ENCODE peak calls at places on chromosomes 11 and 22, in four cellular contexts. X is fibroblast of pulmonary artery, O is fibroblast of mammary gland, Z is HFF-Myc. Y is an unnamed sample.

GRCh38 chr22:49324527-49325491 is 502.9 kb downstream of the BRD1 start:
- DNase-seq in X (no peak), O (no peak), Z (no peak), Y (peak; percentile 47)

GRCh38 chr11:121968638-121969037 is 147.4 kb downstream of the BLID start:
- DNase-seq in X (no peak), O (no peak), Z (no peak), Y (no peak)

GRCh38 chr22:25702571-25703167 is 39.3 kb upstream of the MYO18B start:
- DNase-seq in X (no peak), O (no peak), Z (no peak), Y (no peak)

GRCh38 chr22:35072939-35073338 is 7.0 kb downstream of the ISX start:
- DNase-seq in X (peak; percentile 1), O (peak; percentile 2), Z (no peak), Y (no peak)

GRCh38 chr11:28086569-28086968 is 21.4 kb downstream of the KIF18A start:
- DNase-seq in X (peak; percentile 39), O (peak; percentile 81), Z (no peak), Y (no peak)

GRCh38 chr11:114098927-114099326 is 39.4 kb downstream of the ZBTB16 start:
- DNase-seq in X (no peak), O (peak; percentile 37), Z (no peak), Y (no peak)

GRCh38 chr11:33290319-33290718 is 33.1 kb downstream of the HIPK3 start:
- DNase-seq in X (no peak), O (no peak), Z (no peak), Y (no peak)

GRCh38 chr11:21263026-21263425 is 593.6 kb downstream of the NELL1 start:
- DNase-seq in X (no peak), O (no peak), Z (no peak), Y (no peak)

GRCh38 chr11:64447717-64448598 is 89.0 kb downstream of the RPS6KA4 start:
- DNase-seq in X (peak; percentile 7), O (no peak), Z (no peak), Y (no peak)

GRCh38 chr11:119537641-119538253 is 114.8 kb upstream of the THY1 start:
- DNase-seq in X (no peak), O (no peak), Z (no peak), Y (no peak)

GRCh38 chr11:119509969-119510401 is 87.0 kb upstream of the THY1 start:
- DNase-seq in X (peak; percentile 83), O (peak; percentile 97), Z (peak; percentile 87), Y (no peak)

GRCh38 chr11:107741044-107741823 is 29.4 kb upstream of the SLN start:
- DNase-seq in X (peak; percentile 57), O (peak; percentile 42), Z (peak; percentile 19), Y (no peak)

GRCh38 chr11:70661763-70662501 is 263.6 kb downstream of the CTTN start:
- DNase-seq in X (no peak), O (peak; percentile 33), Z (no peak), Y (no peak)

GRCh38 chr22:32557424-32557823 is 82.8 kb downstream of the FBXO7 start:
- DNase-seq in X (no peak), O (peak; percentile 20), Z (no peak), Y (no peak)

GRCh38 chr11:118628432-118628831 is 21.0 kb downstream of the PHLDB1 start:
- DNase-seq in X (no peak), O (no peak), Z (no peak), Y (no peak)

GRCh38 chr11:134607963-134608750 is 196.1 kb upstream of the B3GAT1 start:
- DNase-seq in X (no peak), O (no peak), Z (no peak), Y (no peak)

GRCh38 chr11:20563871-20564270 is 35.5 kb upstream of the SLC6A5 start:
- DNase-seq in X (no peak), O (no peak), Z (no peak), Y (no peak)

GRCh38 chr22:43706558-43707328 is 105.4 kb downstream of the EFCAB6 start:
- DNase-seq in X (no peak), O (no peak), Z (no peak), Y (no peak)

GRCh38 chr11:118947999-118948398 is 8.1 kb upstream of the UPK2 start:
- DNase-seq in X (no peak), O (no peak), Z (no peak), Y (no peak)

GRCh38 chr11:124622531-124623451 is at the start of gene TBRG1:
- DNase-seq in X (peak; percentile 91), O (peak; percentile 89), Z (peak; percentile 56), Y (peak; percentile 95)

GRCh38 chr11:30775123-30775522 is 189.0 kb upstream of the MPPED2 start:
- DNase-seq in X (no peak), O (no peak), Z (no peak), Y (no peak)

GRCh38 chr11:134656861-134657540 is 245.0 kb upstream of the B3GAT1 start:
- DNase-seq in X (no peak), O (no peak), Z (no peak), Y (no peak)

GRCh38 chr11:33490842-33491370 is 209.7 kb downstream of the C11orf91 start:
- DNase-seq in X (no peak), O (no peak), Z (no peak), Y (no peak)

GRCh38 chr11:43021466-43021865 is 290.3 kb upstream of the API5 start:
- DNase-seq in X (no peak), O (no peak), Z (no peak), Y (no peak)
- TF ChIP-seq CTCF in X (no peak), O (no peak), Z (no peak), Y (no peak)

GRCh38 chr22:47294222-47294532 is 531.7 kb downstream of the TBC1D22A start:
- DNase-seq in X (peak; percentile 56), O (peak; percentile 89), Z (no peak), Y (peak; percentile 46)
- H3K4me3 ChIP-seq in X (no peak overlapping the region), O (no peak overlapping the region), Z (no peak overlapping the region), Y (no peak overlapping the region)

GRCh38 chr11:36155770-36156485 is 133.3 kb downstream of the COMMD9 start:
- DNase-seq in X (no peak), O (peak; percentile 75), Z (no peak), Y (no peak)
- TF ChIP-seq CTCF in X (no peak), O (peak; percentile 12), Z (no peak), Y (no peak)

GRCh38 chr11:1856306-1857005 is 3.6 kb downstream of the LSP1 start:
- DNase-seq in X (no peak), O (no peak), Z (no peak), Y (no peak)

GRCh38 chr11:1853376-1854131 is 670 bp downstream of the LSP1 start:
- DNase-seq in X (no peak), O (no peak), Z (no peak), Y (peak; percentile 43)

GRCh38 chr11:1855886-1856265 is 3.0 kb downstream of the LSP1 start:
- DNase-seq in X (no peak), O (no peak), Z (no peak), Y (no peak)

GRCh38 chr11:1854132-1854948 is 1.5 kb downstream of the LSP1 start:
- DNase-seq in X (no peak), O (no peak), Z (no peak), Y (peak; percentile 61)

DNA sequence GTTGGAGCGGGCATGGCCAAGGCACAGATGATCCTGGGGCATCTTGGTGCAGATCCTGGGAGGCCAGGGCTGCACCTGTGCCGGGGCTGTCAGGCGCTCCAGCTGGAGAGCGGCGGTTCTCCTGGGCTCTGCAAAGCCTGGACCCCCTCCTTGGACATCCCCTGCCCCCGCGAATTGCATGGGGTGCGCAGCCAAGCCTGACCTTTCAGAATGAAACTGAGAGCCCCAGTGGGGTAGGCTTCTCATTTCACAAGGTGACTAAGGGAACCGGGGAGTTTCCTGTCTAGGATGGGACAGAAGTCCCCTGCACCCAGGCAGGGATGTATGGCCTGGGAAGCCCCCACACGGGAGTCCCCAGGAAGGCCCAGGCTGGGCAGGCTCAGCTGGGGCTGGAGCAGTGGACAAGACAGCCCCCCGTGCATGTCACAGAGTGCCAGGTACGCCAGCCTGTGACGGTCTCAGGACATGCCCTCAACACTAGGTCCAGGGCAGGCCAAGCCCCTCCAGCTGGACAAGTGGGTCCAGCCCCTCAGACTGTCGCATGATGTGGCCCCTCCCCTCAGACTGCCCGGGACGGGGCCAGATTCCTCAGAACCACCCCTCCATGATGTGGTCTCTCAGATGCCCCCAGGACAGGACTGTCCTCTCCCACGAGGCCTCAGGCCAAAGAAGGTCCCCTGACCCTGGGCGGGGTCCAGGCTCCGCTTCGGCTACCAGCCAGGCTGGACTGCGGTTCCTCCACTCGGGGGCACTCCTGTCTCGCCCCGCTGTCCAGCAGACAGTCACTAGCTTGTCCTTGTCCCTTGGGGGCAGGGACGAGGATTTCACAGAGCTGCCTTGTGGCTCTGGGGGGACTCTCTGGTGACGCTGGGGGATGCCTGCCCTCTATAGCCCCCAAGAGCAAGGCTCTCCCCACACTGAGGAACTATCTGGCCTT is 2.3 kb downstream of the LSP1 start:
- DNase-seq in X (no peak), O (no peak), Z (no peak), Y (no peak)
- H3K4me3 ChIP-seq in X (no peak overlapping the region), O (no peak overlapping the region), Z (no peak overlapping the region), Y (peak overlapping the region; percentile 50)

GRCh38 chr11:23021287-23021863 is 161.1 kb upstream of the CCDC179 start:
- DNase-seq in X (peak; percentile 47), O (peak; percentile 30), Z (no peak), Y (no peak)
- TF ChIP-seq CTCF in X (peak; percentile 75), O (peak; percentile 64), Z (peak; percentile 75), Y (no peak)

GRCh38 chr11:111913997-111914396 is 1.5 kb downstream of the HSPB2 start:
- DNase-seq in X (peak; percentile 88), O (peak; percentile 69), Z (no peak), Y (no peak)

GRCh38 chr11:111910637-111911562 is 670 bp downstream of the CRYAB start:
- DNase-seq in X (no peak), O (no peak), Z (no peak), Y (no peak)

GRCh38 chr11:111911563-111912401 is at the start of gene CRYAB:
- DNase-seq in X (peak; percentile 83), O (peak; percentile 81), Z (peak; percentile 36), Y (peak; percentile 71)

GRCh38 chr11:111912535-111912934 is at the start of gene HSPB2:
- DNase-seq in X (no peak), O (no peak), Z (no peak), Y (no peak)

GRCh38 chr11:111913031-111913861 is 712 bp downstream of the HSPB2 start:
- DNase-seq in X (no peak), O (no peak), Z (no peak), Y (no peak)
- H3K4me3 ChIP-seq in X (peak overlapping the region; percentile 21), O (peak overlapping the region; percentile 24), Z (no peak overlapping the region), Y (peak overlapping the region; percentile 15)

GRCh38 chr11:73223998-73224730 is 6.1 kb downstream of the P2RY2 start:
- DNase-seq in X (no peak), O (no peak), Z (no peak), Y (peak; percentile 41)
- TF ChIP-seq CTCF in X (no peak), O (no peak), Z (no peak), Y (no peak)